ENCODE peak calls at places on chromosomes 3 and 15, in eight cellular contexts. One of them, this sample, is unnamed.

GRCh38 chr15:63264685-63265302 is 12.6 kb upstream of the APH1B start:
- DNase-seq in GM13977: no peak
- DNase-seq in pons: no peak
- DNase-seq in stromal cell of bone marrow: no peak
- DNase-seq in ACHN: peak; percentile 19
- DNase-seq in GM13976: no peak
- DNase-seq in HEK293T: no peak
- DNase-seq in Calu3: no peak
- DNase-seq in this sample: no peak

GRCh38 chr3:66047321-66048050 is 8.8 kb upstream of the MAGI1 start:
- DNase-seq in GM13977: no peak
- DNase-seq in pons: no peak
- DNase-seq in stromal cell of bone marrow: peak; percentile 89
- DNase-seq in ACHN: no peak
- DNase-seq in GM13976: no peak
- DNase-seq in HEK293T: no peak
- DNase-seq in Calu3: no peak
- DNase-seq in this sample: no peak

GRCh38 chr3:111072016-111072891 is 638 bp downstream of the NECTIN3 start:
- DNase-seq in GM13977: no peak
- DNase-seq in pons: no peak
- DNase-seq in stromal cell of bone marrow: no peak
- DNase-seq in ACHN: no peak
- DNase-seq in GM13976: peak; percentile 36
- DNase-seq in HEK293T: peak; percentile 10
- DNase-seq in Calu3: peak; percentile 23
- DNase-seq in this sample: no peak

GRCh38 chr15:70559223-70559823 is 204.0 kb downstream of the UACA start:
- DNase-seq in GM13977: no peak
- DNase-seq in pons: peak; percentile 25
- DNase-seq in stromal cell of bone marrow: no peak
- DNase-seq in ACHN: no peak
- DNase-seq in GM13976: peak; percentile 45
- DNase-seq in HEK293T: no peak
- DNase-seq in Calu3: no peak
- DNase-seq in this sample: no peak

GRCh38 chr3:110180733-110181132 is 843.4 kb upstream of the DPPA4 start:
- DNase-seq in GM13977: no peak
- DNase-seq in pons: peak; percentile 46
- DNase-seq in stromal cell of bone marrow: peak; percentile 9
- DNase-seq in ACHN: no peak
- DNase-seq in GM13976: no peak
- DNase-seq in HEK293T: no peak
- DNase-seq in Calu3: no peak
- DNase-seq in this sample: no peak

GRCh38 chr3:163058190-163058854 is 1561.7 kb downstream of the OTOL1 start:
- DNase-seq in GM13977: no peak
- DNase-seq in pons: no peak
- DNase-seq in stromal cell of bone marrow: no peak
- DNase-seq in ACHN: no peak
- DNase-seq in GM13976: no peak
- DNase-seq in HEK293T: no peak
- DNase-seq in Calu3: no peak
- DNase-seq in this sample: no peak

GRCh38 chr15:78804391-78804792 is 6.9 kb downstream of the ADAMTS7 start:
- DNase-seq in GM13977: no peak
- DNase-seq in pons: no peak
- DNase-seq in stromal cell of bone marrow: no peak
- DNase-seq in ACHN: no peak
- DNase-seq in GM13976: no peak
- DNase-seq in HEK293T: no peak
- DNase-seq in Calu3: no peak
- DNase-seq in this sample: no peak

GRCh38 chr3:53668872-53669271 is 174.5 kb downstream of the CACNA1D start:
- DNase-seq in GM13977: peak; percentile 29
- DNase-seq in pons: no peak
- DNase-seq in stromal cell of bone marrow: no peak
- DNase-seq in ACHN: peak; percentile 19
- DNase-seq in GM13976: no peak
- DNase-seq in HEK293T: peak; percentile 24
- DNase-seq in Calu3: no peak
- DNase-seq in this sample: no peak

GRCh38 chr3:52827441-52827840 is 3.0 kb downstream of the ITIH4 start:
- DNase-seq in GM13977: no peak
- DNase-seq in pons: no peak
- DNase-seq in stromal cell of bone marrow: no peak
- DNase-seq in ACHN: peak; percentile 72
- DNase-seq in GM13976: no peak
- DNase-seq in HEK293T: no peak
- DNase-seq in Calu3: peak; percentile 47
- DNase-seq in this sample: no peak

This sample was measured in cortex of kidney.